ENCODE peak calls at places on chromosomes 5 and 9, in eight cellular contexts. One of them, this sample, is unnamed.

GRCh38 chr5:16693879-16694278 is 77.1 kb upstream of the RETREG1 start:
- DNase-seq in stimulated activated CD4-positive, alpha-beta T cell treated with anti-CD3 and anti-CD28 coated beads, Interleukin-1b, Interleukin-23, amount 100 ng/mL, for 24 hours: no peak
- DNase-seq in BE2C: no peak
- DNase-seq in foreskin fibroblast: no peak
- DNase-seq in stimulated activated CD8-positive, alpha-beta memory T cell treated with anti-CD3 and anti-CD28 coated beads, Interleukin-15, amount 100 ng/mL, for 1 hour: no peak
- DNase-seq in head of caudate nucleus: no peak
- DNase-seq in ELF-1: no peak
- DNase-seq in COLO829: no peak
- DNase-seq in this sample: no peak

GRCh38 chr5:76546497-76547102 is 76.6 kb downstream of the F2RL2 start:
- DNase-seq in head of caudate nucleus: no peak
- DNase-seq in foreskin fibroblast: no peak
- DNase-seq in stimulated activated CD4-positive, alpha-beta T cell treated with anti-CD3 and anti-CD28 coated beads, Interleukin-1b, Interleukin-23, amount 100 ng/mL, for 24 hours: no peak
- DNase-seq in stimulated activated CD8-positive, alpha-beta memory T cell treated with anti-CD3 and anti-CD28 coated beads, Interleukin-15, amount 100 ng/mL, for 1 hour: no peak
- DNase-seq in BE2C: no peak
- DNase-seq in ELF-1: no peak
- DNase-seq in COLO829: no peak
- DNase-seq in this sample: no peak

GRCh38 chr5:96563816-96564215 is 98.4 kb upstream of the CAST start:
- DNase-seq in stimulated activated CD4-positive, alpha-beta T cell treated with anti-CD3 and anti-CD28 coated beads, Interleukin-1b, Interleukin-23, amount 100 ng/mL, for 24 hours: no peak
- DNase-seq in COLO829: no peak
- DNase-seq in head of caudate nucleus: no peak
- DNase-seq in ELF-1: no peak
- DNase-seq in stimulated activated CD8-positive, alpha-beta memory T cell treated with anti-CD3 and anti-CD28 coated beads, Interleukin-15, amount 100 ng/mL, for 1 hour: no peak
- DNase-seq in foreskin fibroblast: no peak
- DNase-seq in BE2C: no peak
- DNase-seq in this sample: no peak

GRCh38 chr5:101561018-101561417 is 657.9 kb upstream of the ST8SIA4 start:
- DNase-seq in ELF-1: no peak
- DNase-seq in stimulated activated CD4-positive, alpha-beta T cell treated with anti-CD3 and anti-CD28 coated beads, Interleukin-1b, Interleukin-23, amount 100 ng/mL, for 24 hours: no peak
- DNase-seq in COLO829: no peak
- DNase-seq in head of caudate nucleus: no peak
- DNase-seq in stimulated activated CD8-positive, alpha-beta memory T cell treated with anti-CD3 and anti-CD28 coated beads, Interleukin-15, amount 100 ng/mL, for 1 hour: no peak
- DNase-seq in foreskin fibroblast: no peak
- DNase-seq in BE2C: no peak
- DNase-seq in this sample: no peak

GRCh38 chr9:91082709-91083108 is 279.0 kb downstream of the AUH start:
- DNase-seq in BE2C: no peak
- DNase-seq in COLO829: no peak
- DNase-seq in foreskin fibroblast: no peak
- DNase-seq in stimulated activated CD4-positive, alpha-beta T cell treated with anti-CD3 and anti-CD28 coated beads, Interleukin-1b, Interleukin-23, amount 100 ng/mL, for 24 hours: no peak
- DNase-seq in ELF-1: no peak
- DNase-seq in stimulated activated CD8-positive, alpha-beta memory T cell treated with anti-CD3 and anti-CD28 coated beads, Interleukin-15, amount 100 ng/mL, for 1 hour: no peak
- DNase-seq in head of caudate nucleus: no peak
- DNase-seq in this sample: no peak

GRCh38 chr5:16964821-16965220 is 28.7 kb upstream of the MYO10 start:
- DNase-seq in ELF-1: no peak
- DNase-seq in stimulated activated CD8-positive, alpha-beta memory T cell treated with anti-CD3 and anti-CD28 coated beads, Interleukin-15, amount 100 ng/mL, for 1 hour: no peak
- DNase-seq in COLO829: no peak
- DNase-seq in stimulated activated CD4-positive, alpha-beta T cell treated with anti-CD3 and anti-CD28 coated beads, Interleukin-1b, Interleukin-23, amount 100 ng/mL, for 24 hours: no peak
- DNase-seq in BE2C: no peak
- DNase-seq in foreskin fibroblast: no peak
- DNase-seq in head of caudate nucleus: no peak
- DNase-seq in this sample: no peak

GRCh38 chr9:136965771-136966484 is 11.4 kb upstream of the PTGDS start:
- DNase-seq in ELF-1: no peak
- DNase-seq in stimulated activated CD4-positive, alpha-beta T cell treated with anti-CD3 and anti-CD28 coated beads, Interleukin-1b, Interleukin-23, amount 100 ng/mL, for 24 hours: no peak
- DNase-seq in COLO829: peak; percentile 59
- DNase-seq in head of caudate nucleus: peak; percentile 77
- DNase-seq in stimulated activated CD8-positive, alpha-beta memory T cell treated with anti-CD3 and anti-CD28 coated beads, Interleukin-15, amount 100 ng/mL, for 1 hour: no peak
- DNase-seq in foreskin fibroblast: no peak
- DNase-seq in BE2C: no peak
- DNase-seq in this sample: no peak

GRCh38 chr9:97479496-97480159 is 21.8 kb upstream of the TMOD1 start:
- DNase-seq in stimulated activated CD4-positive, alpha-beta T cell treated with anti-CD3 and anti-CD28 coated beads, Interleukin-1b, Interleukin-23, amount 100 ng/mL, for 24 hours: no peak
- DNase-seq in stimulated activated CD8-positive, alpha-beta memory T cell treated with anti-CD3 and anti-CD28 coated beads, Interleukin-15, amount 100 ng/mL, for 1 hour: no peak
- DNase-seq in foreskin fibroblast: no peak
- DNase-seq in ELF-1: no peak
- DNase-seq in head of caudate nucleus: no peak
- DNase-seq in BE2C: no peak
- DNase-seq in COLO829: no peak
- DNase-seq in this sample: no peak

This sample was measured in activated gamma-delta T cell.